ENCODE peak calls at places on chromosome 4, in six cellular contexts. One of them, this sample, is unnamed.
A peak's percentile ranks its signal among the peaks of the same experiment; 100 is the strongest.

GRCh38 chr4:98642991-98643426 is 15.4 kb downstream of the TSPAN5 start:
- DNase-seq in mesenchymal stem cell: peak; percentile 76
- DNase-seq in kidney: no peak
- DNase-seq in RWPE2: no peak
- DNase-seq in SJSA1: no peak
- DNase-seq in right cardiac atrium: no peak
- DNase-seq in this sample: no peak

GRCh38 chr4:47120783-47121182 is 89.4 kb downstream of the GABRB1 start:
- DNase-seq in mesenchymal stem cell: no peak
- DNase-seq in kidney: no peak
- DNase-seq in RWPE2: no peak
- DNase-seq in SJSA1: no peak
- DNase-seq in right cardiac atrium: no peak
- DNase-seq in this sample: no peak

GRCh38 chr4:100177855-100178254 is 12.4 kb downstream of the DDIT4L start:
- DNase-seq in mesenchymal stem cell: no peak
- DNase-seq in kidney: no peak
- DNase-seq in RWPE2: no peak
- DNase-seq in SJSA1: no peak
- DNase-seq in right cardiac atrium: no peak
- DNase-seq in this sample: no peak

GRCh38 chr4:108644237-108644636 is 6.2 kb upstream of the OSTC start:
- DNase-seq in mesenchymal stem cell: peak; percentile 25
- DNase-seq in kidney: no peak
- DNase-seq in RWPE2: no peak
- DNase-seq in SJSA1: peak; percentile 59
- DNase-seq in right cardiac atrium: no peak
- DNase-seq in this sample: no peak

GRCh38 chr4:123031664-123032063 is 109.3 kb upstream of the NUDT6 start:
- DNase-seq in mesenchymal stem cell: peak; percentile 30
- DNase-seq in kidney: no peak
- DNase-seq in RWPE2: no peak
- DNase-seq in SJSA1: no peak
- DNase-seq in right cardiac atrium: no peak
- DNase-seq in this sample: no peak

GRCh38 chr4:173046818-173047217 is 121.8 kb upstream of the GALNT7 start:
- DNase-seq in mesenchymal stem cell: peak; percentile 11
- DNase-seq in kidney: no peak
- DNase-seq in RWPE2: no peak
- DNase-seq in SJSA1: no peak
- DNase-seq in right cardiac atrium: no peak
- DNase-seq in this sample: no peak

GRCh38 chr4:188934320-188934975 is 795.2 kb downstream of the TRIML1 start:
- DNase-seq in mesenchymal stem cell: peak; percentile 39
- DNase-seq in kidney: no peak
- DNase-seq in RWPE2: peak; percentile 62
- DNase-seq in SJSA1: no peak
- DNase-seq in right cardiac atrium: no peak
- DNase-seq in this sample: no peak

GRCh38 chr4:4271912-4272311 is 18.0 kb downstream of the LYAR start:
- DNase-seq in mesenchymal stem cell: peak; percentile 24
- DNase-seq in kidney: no peak
- DNase-seq in RWPE2: no peak
- DNase-seq in SJSA1: no peak
- DNase-seq in right cardiac atrium: peak; percentile 30
- DNase-seq in this sample: peak; percentile 67

GRCh38 chr4:2848449-2848848 is 4.8 kb downstream of the ADD1 start:
- DNase-seq in mesenchymal stem cell: no peak
- DNase-seq in kidney: no peak
- DNase-seq in RWPE2: no peak
- DNase-seq in SJSA1: no peak
- DNase-seq in right cardiac atrium: no peak
- DNase-seq in this sample: no peak

GRCh38 chr4:139779653-139780052 is 114.0 kb downstream of the MGST2 start:
- DNase-seq in mesenchymal stem cell: no peak
- DNase-seq in kidney: no peak
- DNase-seq in RWPE2: no peak
- DNase-seq in SJSA1: no peak
- DNase-seq in right cardiac atrium: no peak
- DNase-seq in this sample: no peak

GRCh38 chr4:5033266-5033945 is 14.1 kb upstream of the CYTL1 start:
- DNase-seq in mesenchymal stem cell: peak; percentile 22
- DNase-seq in kidney: no peak
- DNase-seq in RWPE2: no peak
- DNase-seq in SJSA1: no peak
- DNase-seq in right cardiac atrium: peak; percentile 42
- DNase-seq in this sample: no peak

GRCh38 chr4:88792268-88792781 is 94.7 kb upstream of the NAP1L5 start:
- DNase-seq in mesenchymal stem cell: peak; percentile 94
- DNase-seq in kidney: no peak
- DNase-seq in RWPE2: no peak
- DNase-seq in SJSA1: no peak
- DNase-seq in right cardiac atrium: no peak
- DNase-seq in this sample: no peak

GRCh38 chr4:171538601-171539100 is 274.6 kb upstream of the GALNTL6 start:
- DNase-seq in mesenchymal stem cell: no peak
- DNase-seq in kidney: no peak
- DNase-seq in RWPE2: no peak
- DNase-seq in SJSA1: no peak
- DNase-seq in right cardiac atrium: no peak
- DNase-seq in this sample: no peak

GRCh38 chr4:120071192-120071795 is 4.6 kb upstream of the MAD2L1 start:
- DNase-seq in mesenchymal stem cell: peak; percentile 71
- DNase-seq in kidney: no peak
- DNase-seq in RWPE2: no peak
- DNase-seq in SJSA1: no peak
- DNase-seq in right cardiac atrium: no peak
- DNase-seq in this sample: no peak

GRCh38 chr4:3046149-3046548 is 28.2 kb downstream of the HTT-AS start:
- DNase-seq in mesenchymal stem cell: no peak
- DNase-seq in kidney: peak; percentile 26
- DNase-seq in RWPE2: no peak
- DNase-seq in SJSA1: no peak
- DNase-seq in right cardiac atrium: no peak
- DNase-seq in this sample: no peak

GRCh38 chr4:15682340-15682725 is 706 bp downstream of the FAM200B start:
- DNase-seq in mesenchymal stem cell: peak; percentile 33
- DNase-seq in kidney: no peak
- DNase-seq in RWPE2: no peak
- DNase-seq in SJSA1: no peak
- DNase-seq in right cardiac atrium: no peak
- DNase-seq in this sample: no peak

GRCh38 chr4:136831553-136831952 is 700.7 kb downstream of the PCDH18 start:
- DNase-seq in mesenchymal stem cell: no peak
- DNase-seq in kidney: no peak
- DNase-seq in RWPE2: no peak
- DNase-seq in SJSA1: no peak
- DNase-seq in right cardiac atrium: no peak
- DNase-seq in this sample: no peak

GRCh38 chr4:102196221-102196620 is 149.1 kb downstream of the SLC39A8 start:
- DNase-seq in mesenchymal stem cell: peak; percentile 66
- DNase-seq in kidney: no peak
- DNase-seq in RWPE2: no peak
- DNase-seq in SJSA1: no peak
- DNase-seq in right cardiac atrium: no peak
- DNase-seq in this sample: no peak

GRCh38 chr4:186472948-186473347 is 82.4 kb downstream of the MTNR1A start:
- DNase-seq in mesenchymal stem cell: peak; percentile 33
- DNase-seq in kidney: no peak
- DNase-seq in RWPE2: no peak
- DNase-seq in SJSA1: no peak
- DNase-seq in right cardiac atrium: no peak
- DNase-seq in this sample: no peak

GRCh38 chr4:68905598-68906237 is 45.9 kb downstream of the UGT2A3 start:
- DNase-seq in mesenchymal stem cell: no peak
- DNase-seq in kidney: no peak
- DNase-seq in RWPE2: no peak
- DNase-seq in SJSA1: no peak
- DNase-seq in right cardiac atrium: no peak
- DNase-seq in this sample: no peak

GRCh38 chr4:138222041-138222440 is 20.1 kb downstream of the SLC7A11 start:
- DNase-seq in mesenchymal stem cell: peak; percentile 88
- DNase-seq in kidney: no peak
- DNase-seq in RWPE2: no peak
- DNase-seq in SJSA1: peak; percentile 84
- DNase-seq in right cardiac atrium: no peak
- DNase-seq in this sample: no peak

GRCh38 chr4:15894393-15894792 is 44.1 kb downstream of the FGFBP1 start:
- DNase-seq in mesenchymal stem cell: no peak
- DNase-seq in kidney: no peak
- DNase-seq in RWPE2: no peak
- DNase-seq in SJSA1: no peak
- DNase-seq in right cardiac atrium: no peak
- DNase-seq in this sample: no peak

DNA sequence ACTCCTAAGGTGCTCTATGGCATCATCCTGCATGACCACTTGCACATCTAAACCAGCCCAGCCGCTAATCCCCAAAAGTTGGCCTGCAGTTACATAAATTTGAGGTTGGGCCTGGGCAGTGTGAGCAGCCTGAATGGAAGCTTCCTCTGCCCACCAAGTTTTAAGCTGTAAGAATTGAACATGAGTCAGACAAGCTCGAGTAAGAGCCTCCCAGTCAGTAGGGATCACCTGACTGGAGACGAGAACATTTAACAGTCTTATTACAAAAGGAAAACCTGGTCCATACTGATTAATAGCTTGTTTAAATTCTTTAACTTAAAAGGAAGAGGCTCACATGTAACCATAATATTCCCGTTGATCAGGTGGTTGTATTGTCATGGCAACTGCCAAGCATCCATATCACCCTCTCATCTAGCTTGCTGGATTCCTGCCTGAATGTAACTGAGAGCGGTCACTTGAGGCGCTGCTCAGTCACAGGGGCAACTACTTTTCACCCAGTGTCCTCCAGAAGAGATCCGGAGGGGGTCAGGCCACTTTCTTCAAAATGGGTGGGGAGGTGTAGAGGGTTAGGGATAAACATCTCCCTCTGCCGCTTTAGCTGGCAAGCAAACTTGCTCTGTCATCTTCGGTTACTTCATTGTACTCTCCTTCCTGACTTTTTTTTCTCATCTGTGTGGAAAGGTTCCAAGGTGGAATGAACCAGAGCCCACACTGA is 56.6 kb upstream of the WDR1 start:
- DNase-seq in mesenchymal stem cell: no peak
- DNase-seq in kidney: no peak
- DNase-seq in RWPE2: no peak
- DNase-seq in SJSA1: no peak
- DNase-seq in right cardiac atrium: peak; percentile 18
- DNase-seq in this sample: no peak
- H3K27ac ChIP-seq in mesenchymal stem cell: no peak overlapping the region
- H3K27ac ChIP-seq in kidney: peak overlapping the region; percentile 66
- H3K27ac ChIP-seq in RWPE2: no peak overlapping the region
- H3K27ac ChIP-seq in SJSA1: no peak overlapping the region
- H3K27ac ChIP-seq in right cardiac atrium: peak overlapping the region; percentile 66
- H3K27ac ChIP-seq in this sample: no peak overlapping the region

DNA sequence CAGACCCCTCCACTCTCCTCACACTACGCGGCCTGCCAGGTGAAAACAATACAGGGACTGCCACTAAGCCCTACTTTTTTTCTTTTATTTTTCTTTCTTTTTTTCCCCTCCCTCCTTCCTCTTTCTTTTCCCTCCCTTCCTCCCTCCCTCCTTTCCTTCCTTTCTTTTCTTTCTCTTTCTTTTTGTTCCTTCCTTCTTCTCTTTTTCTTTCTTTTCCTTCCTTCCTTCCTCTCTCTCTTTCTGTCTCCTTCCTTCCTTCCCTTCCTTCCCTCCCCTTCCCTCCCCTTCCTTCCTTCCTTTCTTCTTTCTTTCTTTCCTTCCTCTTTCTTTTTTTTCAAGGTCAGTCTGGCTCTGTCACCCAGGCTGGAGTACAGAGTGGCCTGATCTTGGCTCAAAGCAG is 41.9 kb downstream of the RWDD4 start:
- DNase-seq in mesenchymal stem cell: no peak
- DNase-seq in kidney: no peak
- DNase-seq in RWPE2: no peak
- DNase-seq in SJSA1: no peak
- DNase-seq in right cardiac atrium: no peak
- DNase-seq in this sample: no peak
- H3K27ac ChIP-seq in mesenchymal stem cell: no peak overlapping the region
- H3K27ac ChIP-seq in kidney: no peak overlapping the region
- H3K27ac ChIP-seq in RWPE2: no peak overlapping the region
- H3K27ac ChIP-seq in SJSA1: no peak overlapping the region
- H3K27ac ChIP-seq in right cardiac atrium: no peak overlapping the region
- H3K27ac ChIP-seq in this sample: no peak overlapping the region

GRCh38 chr4:76257824-76258223 is 6.3 kb downstream of the FAM47E start:
- DNase-seq in mesenchymal stem cell: no peak
- DNase-seq in kidney: no peak
- DNase-seq in RWPE2: no peak
- DNase-seq in SJSA1: no peak
- DNase-seq in right cardiac atrium: no peak
- DNase-seq in this sample: no peak
- H3K27ac ChIP-seq in mesenchymal stem cell: no peak overlapping the region
- H3K27ac ChIP-seq in kidney: no peak overlapping the region
- H3K27ac ChIP-seq in RWPE2: no peak overlapping the region
- H3K27ac ChIP-seq in SJSA1: no peak overlapping the region
- H3K27ac ChIP-seq in right cardiac atrium: no peak overlapping the region
- H3K27ac ChIP-seq in this sample: no peak overlapping the region

DNA sequence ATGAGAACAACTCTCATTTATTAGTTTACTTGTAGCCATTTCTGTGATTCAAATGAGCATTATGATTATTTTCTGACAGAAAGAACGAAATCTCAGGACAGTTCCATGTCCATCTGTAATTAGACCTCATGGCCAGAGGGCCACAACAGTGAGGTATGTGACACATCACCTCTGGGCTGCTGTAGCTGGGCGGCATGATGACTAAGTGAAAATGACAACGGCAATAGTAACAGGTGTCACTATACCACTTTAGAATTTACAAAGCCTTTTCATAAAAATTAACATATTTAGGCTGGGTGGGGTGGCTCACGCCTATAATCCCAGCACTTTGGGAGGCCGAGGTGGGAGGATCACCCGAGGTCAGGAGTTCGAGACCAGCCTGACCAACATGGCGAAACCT is 252.6 kb downstream of the CBR4 start:
- DNase-seq in mesenchymal stem cell: no peak
- DNase-seq in kidney: no peak
- DNase-seq in RWPE2: no peak
- DNase-seq in SJSA1: no peak
- DNase-seq in right cardiac atrium: no peak
- DNase-seq in this sample: no peak
- H3K27ac ChIP-seq in mesenchymal stem cell: peak overlapping the region; percentile 95
- H3K27ac ChIP-seq in kidney: no peak overlapping the region
- H3K27ac ChIP-seq in RWPE2: peak overlapping the region; percentile 91
- H3K27ac ChIP-seq in SJSA1: no peak overlapping the region
- H3K27ac ChIP-seq in right cardiac atrium: no peak overlapping the region
- H3K27ac ChIP-seq in this sample: no peak overlapping the region

DNA sequence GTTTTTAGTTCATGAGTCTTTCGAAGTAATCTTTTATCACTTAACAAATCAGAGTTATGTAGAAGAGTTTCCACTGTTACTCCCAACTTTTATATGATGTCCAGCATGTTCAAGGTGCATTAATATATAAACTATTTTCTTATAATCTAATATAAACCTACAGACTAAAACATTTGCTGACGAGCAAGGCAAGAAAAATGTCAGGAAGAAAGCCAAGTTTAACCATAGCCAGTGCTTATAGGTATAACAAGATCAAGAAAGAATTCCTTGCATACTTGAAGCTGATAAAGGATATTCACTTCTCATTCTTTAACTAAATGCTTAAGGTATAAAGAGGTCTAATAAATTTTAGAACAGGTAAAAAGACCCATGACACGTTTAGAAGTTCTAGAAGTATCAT is 167.7 kb downstream of the NPNT start:
- DNase-seq in mesenchymal stem cell: no peak
- DNase-seq in kidney: no peak
- DNase-seq in RWPE2: no peak
- DNase-seq in SJSA1: no peak
- DNase-seq in right cardiac atrium: no peak
- DNase-seq in this sample: no peak
- H3K27ac ChIP-seq in mesenchymal stem cell: no peak overlapping the region
- H3K27ac ChIP-seq in kidney: no peak overlapping the region
- H3K27ac ChIP-seq in RWPE2: no peak overlapping the region
- H3K27ac ChIP-seq in SJSA1: no peak overlapping the region
- H3K27ac ChIP-seq in right cardiac atrium: no peak overlapping the region
- H3K27ac ChIP-seq in this sample: no peak overlapping the region

This sample was measured in testis.